ENCODE peak calls at places on chromosomes 6 and 20, in nine cellular contexts. W is NAMALWA, M is non-pigmented ciliary epithelial cell, C is dermis microvascular lymphatic vessel endothelial cell, A is SHP77, S is NCI-H748 treated with DMSO at 0.1 percent for 48 hours, X is coronary artery, T is WTC11, K is H9. Y is an unnamed sample.

GRCh38 chr6:170266061-170266825 is 24.6 kb downstream of the DLL1 start:
- DNase-seq in X (no peak), K (no peak), W (no peak), M (no peak), C (no peak), A (no peak), T (no peak), S (peak), Y (no peak)

GRCh38 chr6:13304580-13305255 is 23.6 kb downstream of the TBC1D7 start:
- DNase-seq in A (no peak), M (no peak), T (no peak), W (peak), X (no peak), K (no peak), C (no peak), S (no peak), Y (peak)

GRCh38 chr6:88358846-88359245 is 192.7 kb upstream of the CNR1 start:
- DNase-seq in X (no peak), W (no peak), K (no peak), T (no peak), A (no peak), M (no peak), S (no peak), C (no peak), Y (no peak)

GRCh38 chr6:125196613-125197012 is 43.0 kb downstream of the TPD52L1 start:
- DNase-seq in K (no peak), S (no peak), W (no peak), M (no peak), A (no peak), T (no peak), C (no peak), X (no peak), Y (no peak)

GRCh38 chr20:53550590-53551187 is 43.0 kb downstream of the ZNF217 start:
- DNase-seq in K (no peak), T (no peak), A (no peak), S (no peak), M (no peak), W (no peak), X (no peak), C (no peak), Y (no peak)

GRCh38 chr6:119453242-119453641 is 103.7 kb upstream of the MAN1A1 start:
- DNase-seq in K (no peak), W (no peak), M (no peak), X (no peak), T (no peak), A (no peak), C (no peak), S (no peak), Y (no peak)

GRCh38 chr6:16676978-16677377 is 84.3 kb downstream of the ATXN1 start:
- DNase-seq in A (no peak), T (no peak), M (peak), W (no peak), S (no peak), K (no peak), C (peak), X (no peak), Y (no peak)

GRCh38 chr6:169723991-169724553 is at the start of gene PHF10:
- DNase-seq in X (peak), C (peak), S (no peak), A (no peak), W (peak), T (peak), K (no peak), M (no peak), Y (no peak)

GRCh38 chr6:20211037-20211940 is 980 bp downstream of the MBOAT1 start:
- DNase-seq in W (no peak), S (peak), A (no peak), M (no peak), X (no peak), K (peak), T (peak), C (peak), Y (no peak)

GRCh38 chr6:114997813-114998292 is 655.0 kb upstream of the HS3ST5 start:
- DNase-seq in T (no peak), C (no peak), M (no peak), K (no peak), S (no peak), A (no peak), X (no peak), W (peak), Y (no peak)

GRCh38 chr6:29655658-29656057 is 1.2 kb upstream of the MOG start:
- DNase-seq in A (no peak), W (no peak), K (no peak), X (no peak), C (no peak), S (no peak), M (no peak), T (no peak), Y (no peak)

GRCh38 chr20:15726416-15726815 is 846.8 kb downstream of the KIF16B start:
- DNase-seq in M (no peak), T (no peak), A (no peak), S (no peak), K (no peak), C (no peak), X (no peak), W (no peak), Y (no peak)

GRCh38 chr6:25640446-25640845 is 11.6 kb upstream of the SCGN start:
- DNase-seq in C (no peak), K (no peak), T (no peak), S (peak), A (no peak), M (no peak), W (no peak), X (no peak), Y (no peak)

Y was measured in osteocyte.